ENCODE peak calls at places on chromosome 13, in four cellular contexts. Q is CD8-positive, alpha-beta T cell; W is IMR-90; M is AG04450. D is an unnamed sample. For H3K27me3, the result is how much of the 10 kb centered on the place peaks cover.

GRCh38 chr13:79722885-79723445 is 242.0 kb downstream of the NDFIP2 start:
- DNase-seq in Q (no peak), W (no peak), M (no peak), D (no peak)

GRCh38 chr13:23615677-23616076 is 45.5 kb downstream of the TNFRSF19 start:
- DNase-seq in Q (no peak), W (no peak), M (no peak), D (no peak)

GRCh38 chr13:33441015-33441414 is 155.5 kb upstream of the STARD13 start:
- DNase-seq in Q (no peak), W (peak), M (no peak), D (peak)

GRCh38 chr13:100439247-100439955 is 149.2 kb downstream of the GGACT start:
- DNase-seq in Q (no peak), W (no peak), M (no peak), D (no peak)

GRCh38 chr13:23579072-23579885 is 9.1 kb downstream of the TNFRSF19 start:
- DNase-seq in Q (peak), W (peak), M (peak), D (peak)

GRCh38 chr13:71774863-71775262 is 92.1 kb downstream of the DACH1 start:
- DNase-seq in Q (no peak), W (no peak), M (no peak), D (no peak)

GRCh38 chr13:96011291-96011875 is 41.8 kb downstream of the UGGT2 start:
- DNase-seq in Q (no peak), W (peak), M (no peak), D (no peak)

GRCh38 chr13:90414691-90415596 is 932.5 kb upstream of the MIR17HG start:
- DNase-seq in Q (no peak), W (peak), M (peak), D (peak)

GRCh38 chr13:95420501-95420900 is 119.2 kb upstream of the ABCC4 start:
- DNase-seq in Q (no peak), W (no peak), M (no peak), D (peak)

GRCh38 chr13:43206858-43207257 is 183.5 kb downstream of the DNAJC15 start:
- DNase-seq in Q (no peak), W (no peak), M (no peak), D (no peak)

GRCh38 chr13:76012091-76012721 is 376.1 kb downstream of the LMO7 start:
- DNase-seq in Q (no peak), W (peak), M (no peak), D (peak)

GRCh38 chr13:48096670-48097069 is 1.8 kb upstream of the MED4 start:
- DNase-seq in Q (no peak), W (no peak), M (no peak), D (no peak)

GRCh38 chr13:111006508-111007031 is 91.7 kb upstream of the ANKRD10 start:
- DNase-seq in Q (no peak), W (peak), M (no peak), D (peak)

GRCh38 chr13:60148918-60149317 is 14.8 kb downstream of the DIAPH3 start:
- DNase-seq in Q (no peak), W (no peak), M (no peak), D (no peak)

GRCh38 chr13:111156421-111156820 is 41.3 kb downstream of the ARHGEF7 start:
- DNase-seq in Q (no peak), W (no peak), M (no peak), D (no peak)

GRCh38 chr13:110346661-110347067 is 39.6 kb downstream of the COL4A2 start:
- DNase-seq in Q (no peak), W (no peak), M (no peak), D (peak)

GRCh38 chr13:46071590-46072249 is 19.2 kb upstream of the ZC3H13 start:
- DNase-seq in Q (no peak), W (no peak), M (no peak), D (no peak)

GRCh38 chr13:90640976-90641375 is 706.5 kb upstream of the MIR17HG start:
- DNase-seq in Q (no peak), W (no peak), M (no peak), D (peak)

GRCh38 chr13:73849292-73849691 is 284.9 kb downstream of the KLF12 start:
- DNase-seq in Q (peak), W (peak), M (no peak), D (peak)

GRCh38 chr13:102569488-102569887 is 27.3 kb upstream of the TPP2 start:
- DNase-seq in Q (no peak), W (peak), M (no peak), D (no peak)

GRCh38 chr13:22161871-22162270 is 491.0 kb downstream of the FGF9 start:
- DNase-seq in Q (no peak), W (no peak), M (no peak), D (no peak)

GRCh38 chr13:94548382-94549240 is 47.3 kb downstream of the TGDS start:
- DNase-seq in Q (peak), W (peak), M (no peak), D (peak)

GRCh38 chr13:80547885-80548284 is 207.0 kb upstream of the SPRY2 start:
- DNase-seq in Q (no peak), W (no peak), M (no peak), D (no peak)

GRCh38 chr13:113762538-113762937 is 3.5 kb downstream of the TMEM255B start:
- DNase-seq in Q (no peak), W (no peak), M (no peak), D (no peak)

GRCh38 chr13:110680852-110681251 is 25.1 kb downstream of the CARS2 start:
- DNase-seq in Q (peak), W (no peak), M (no peak), D (no peak)

GRCh38 chr13:75717525-75717924 is 81.4 kb downstream of the LMO7 start:
- DNase-seq in Q (no peak), W (no peak), M (no peak), D (no peak)

GRCh38 chr13:80873589-80873988 is 532.7 kb upstream of the SPRY2 start:
- DNase-seq in Q (peak), W (no peak), M (no peak), D (peak)

GRCh38 chr13:27961227-27962085 is 7.7 kb downstream of the CDX2 start:
- DNase-seq in Q (no peak), W (no peak), M (no peak), D (no peak)

GRCh38 chr13:27959976-27960361 is 9.1 kb downstream of the CDX2 start:
- DNase-seq in Q (no peak), W (no peak), M (no peak), D (no peak)

GRCh38 chr13:27962128-27962841 is 6.8 kb downstream of the CDX2 start:
- DNase-seq in Q (no peak), W (no peak), M (no peak), D (no peak)

GRCh38 chr13:27958928-27959539 is 10.1 kb downstream of the CDX2 start:
- DNase-seq in Q (no peak), W (no peak), M (no peak), D (no peak)

DNA sequence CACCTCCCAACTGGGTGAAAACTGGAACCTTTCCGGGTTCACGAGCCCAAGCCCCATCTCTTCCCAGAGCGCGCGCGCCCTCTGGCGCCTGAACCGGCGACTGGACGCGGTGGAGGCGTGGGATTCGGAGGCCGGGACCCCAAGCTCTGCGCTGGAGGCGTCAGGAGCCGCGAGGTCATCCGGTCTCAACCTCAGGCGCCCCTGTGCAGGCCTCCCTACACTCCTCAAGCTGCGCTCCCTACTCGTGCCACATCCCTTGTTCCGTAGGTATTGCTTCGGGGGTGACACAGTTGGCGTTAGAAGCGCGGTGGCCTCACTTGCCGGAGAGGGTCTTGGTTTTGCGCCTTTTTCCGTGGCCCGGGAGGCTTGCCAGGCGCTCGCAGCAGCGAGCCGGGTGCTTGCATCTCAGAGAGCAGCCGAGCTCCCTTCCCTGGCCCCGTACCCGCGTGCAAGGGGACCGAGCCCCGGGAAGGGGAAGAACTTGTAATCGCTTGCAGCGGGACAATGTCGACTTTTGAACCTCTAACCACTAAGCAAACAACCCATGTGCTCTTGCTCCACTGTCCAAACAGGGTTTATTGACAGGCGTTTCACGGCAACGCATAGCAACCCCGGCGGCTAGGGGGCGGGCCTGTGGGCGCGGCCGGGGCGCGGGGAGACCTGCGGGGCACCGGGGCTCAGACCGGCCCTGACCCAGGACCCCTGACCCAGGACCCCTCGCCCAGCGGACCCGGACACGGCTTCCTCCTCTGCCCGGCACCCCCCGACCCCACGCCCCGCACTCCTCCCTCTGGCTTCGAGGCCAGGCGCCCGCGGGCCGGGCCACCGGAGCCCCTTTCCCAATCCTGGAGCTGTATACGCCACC is 8.5 kb downstream of the CDX2 start:
- DNase-seq in Q (no peak), W (no peak), M (no peak), D (peak)
- H3K4me3 ChIP-seq in Q (peak), W (no peak), M (no peak), D (no peak)

GRCh38 chr13:62096652-62097051 is 681.0 kb upstream of the PCDH20 start:
- DNase-seq in Q (no peak), W (no peak), M (no peak), D (no peak)
- TF ChIP-seq CTCF in Q (no peak), W (no peak), M (no peak), D (no peak)

GRCh38 chr13:112438515-112438914 is 62.4 kb downstream of the SPACA7 start:
- DNase-seq in Q (no peak), W (no peak), M (no peak), D (no peak)

GRCh38 chr13:112441779-112442310 is 65.7 kb downstream of the SPACA7 start:
- DNase-seq in Q (no peak), W (no peak), M (no peak), D (no peak)

GRCh38 chr13:112443191-112444000 is 67.2 kb downstream of the SPACA7 start:
- DNase-seq in Q (no peak), W (no peak), M (no peak), D (no peak)

GRCh38 chr13:112442483-112443090 is 66.4 kb downstream of the SPACA7 start:
- DNase-seq in Q (no peak), W (peak), M (no peak), D (peak)

DNA sequence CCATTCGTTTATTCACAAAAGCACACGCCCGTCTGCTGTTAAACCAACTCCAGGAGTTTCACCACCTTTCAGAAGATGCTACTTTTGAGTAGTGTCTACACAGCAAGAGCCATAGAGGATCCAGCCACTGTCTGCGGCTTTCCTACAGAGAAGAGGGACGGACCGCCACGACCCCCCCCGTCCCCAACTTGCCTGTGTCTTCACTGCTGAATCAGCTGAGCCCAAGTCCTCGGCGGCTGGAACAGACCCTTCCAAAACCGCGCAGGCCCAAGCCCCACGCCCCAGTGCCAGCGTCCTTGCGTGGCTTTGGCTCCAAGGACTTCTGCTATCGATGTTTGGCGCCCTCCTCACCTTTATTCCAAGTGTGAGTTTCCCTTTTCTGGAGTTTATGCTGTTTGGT is 65.1 kb downstream of the SPACA7 start:
- DNase-seq in Q (no peak), W (no peak), M (no peak), D (no peak)
- H3K27me3 ChIP-seq in Q (under half), W (under half), M (under half), D (under half)

GRCh38 chr13:40598599-40598998 is 67.8 kb downstream of the FOXO1 start:
- DNase-seq in Q (no peak), W (no peak), M (no peak), D (no peak)
- H3K4me3 ChIP-seq in Q (no peak), W (no peak), M (no peak), D (no peak)

GRCh38 chr13:25401958-25402357 is 30.2 kb downstream of the ATP8A2 start:
- DNase-seq in Q (no peak), W (no peak), M (no peak), D (no peak)

GRCh38 chr13:25409938-25410337 is 38.2 kb downstream of the ATP8A2 start:
- DNase-seq in Q (no peak), W (no peak), M (no peak), D (no peak)

DNA sequence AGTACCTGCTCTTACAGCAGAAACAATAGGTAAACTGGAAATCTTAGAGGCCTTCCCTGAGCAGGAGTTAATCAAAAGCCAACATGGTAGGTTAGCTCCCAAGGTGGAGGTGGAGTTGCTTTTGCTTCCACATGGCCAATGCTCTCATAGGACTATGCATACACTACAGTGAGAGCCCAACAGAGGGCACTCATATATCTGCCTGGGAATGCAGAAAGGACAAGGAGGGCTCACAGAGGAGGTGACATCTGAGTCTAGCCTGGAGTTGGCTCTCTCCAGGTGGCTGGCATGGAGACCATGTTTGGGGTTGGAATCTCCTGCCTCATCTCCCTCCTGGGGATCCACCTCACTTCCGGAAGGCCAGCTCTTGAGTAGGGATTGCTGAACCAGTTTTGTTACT is 34.6 kb downstream of the ATP8A2 start:
- DNase-seq in Q (no peak), W (no peak), M (no peak), D (peak)
- TF ChIP-seq CTCF in Q (no peak), W (no peak), M (peak), D (no peak)